ENCODE peak calls at places on chromosomes 1 and 21, in six cellular contexts. K, L, P, U, B and R are unnamed samples.

GRCh38 chr1:31954607-31955283 is 16.6 kb upstream of the PTP4A2 start:
- DNase-seq in L (no peak), K (peak), U (peak), B (no peak), P (peak), R (peak)

GRCh38 chr1:70075751-70076150 is 129.6 kb downstream of the LRRC40 start:
- DNase-seq in L (no peak), U (no peak), P (no peak), B (no peak), K (no peak), R (no peak)

GRCh38 chr1:50620680-50621329 is 197.6 kb upstream of the DMRTA2 start:
- DNase-seq in P (peak), B (no peak), U (no peak), L (no peak), K (no peak), R (peak)

GRCh38 chr1:32872189-32872898 is 1.6 kb upstream of the FNDC5 start:
- DNase-seq in K (peak), B (peak), L (no peak), U (peak), P (peak), R (peak)

GRCh38 chr1:37360011-37360410 is 114.4 kb upstream of the ZC3H12A start:
- DNase-seq in L (no peak), U (no peak), K (no peak), P (no peak), B (no peak), R (no peak)

GRCh38 chr1:204837440-204838084 is 33.1 kb upstream of the NFASC start:
- DNase-seq in P (no peak), U (no peak), B (peak), K (peak), L (no peak), R (no peak)

GRCh38 chr1:26913754-26914619 is at the start of gene NR0B2:
- DNase-seq in P (peak), U (no peak), L (no peak), B (no peak), K (peak), R (peak)

GRCh38 chr1:187264995-187265602 is 436.4 kb downstream of the PLA2G4A start:
- DNase-seq in L (no peak), B (no peak), K (no peak), U (no peak), P (no peak), R (no peak)

GRCh38 chr1:167631987-167632680 is 2.1 kb downstream of the RCSD1 start:
- DNase-seq in L (no peak), B (peak), U (no peak), P (peak), K (no peak), R (no peak)

GRCh38 chr1:246785536-246786111 is 61.4 kb downstream of the SCCPDH start:
- DNase-seq in L (no peak), P (no peak), B (no peak), K (no peak), U (no peak), R (no peak)

GRCh38 chr1:248622491-248623106 is 12.3 kb downstream of the OR2T11 start:
- DNase-seq in K (no peak), P (no peak), L (no peak), B (no peak), U (no peak), R (no peak)

GRCh38 chr1:228417061-228417460 is 400 bp upstream of the TRIM17 start:
- DNase-seq in K (no peak), L (no peak), U (no peak), B (no peak), P (no peak), R (no peak)

GRCh38 chr1:55275151-55275748 is 60.1 kb upstream of the USP24 start:
- DNase-seq in K (no peak), L (no peak), U (no peak), P (peak), B (no peak), R (no peak)

GRCh38 chr1:107652976-107653375 is 312.0 kb downstream of the VAV3 start:
- DNase-seq in B (no peak), K (no peak), U (no peak), P (no peak), L (no peak), R (no peak)

GRCh38 chr21:46115441-46116188 is 17.7 kb downstream of the COL6A2 start:
- DNase-seq in U (peak), K (no peak), B (no peak), P (peak), L (peak), R (no peak)

GRCh38 chr1:17866451-17867029 is 111.4 kb downstream of the ACTL8 start:
- DNase-seq in B (no peak), U (peak), K (no peak), P (no peak), L (no peak), R (no peak)

DNA sequence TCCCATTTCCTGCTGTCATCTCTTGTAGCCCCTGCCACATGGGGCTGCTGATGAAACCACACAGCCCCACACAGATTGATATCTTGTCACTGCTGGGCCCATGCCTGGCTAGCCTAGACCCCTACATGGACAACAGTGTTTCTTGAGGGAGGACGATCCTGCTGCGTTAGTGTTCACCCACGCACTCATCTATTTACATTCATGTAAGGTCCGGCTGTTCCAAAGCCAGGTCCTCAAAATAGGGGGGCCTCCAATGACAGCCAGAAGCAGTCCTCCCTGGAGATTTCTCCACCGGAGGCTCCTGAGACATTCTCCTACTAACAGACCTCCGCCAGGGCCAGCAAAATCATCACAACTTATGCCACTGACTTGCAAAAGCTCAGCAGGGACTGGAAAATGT is 23.9 kb upstream of the RXRG start:
- DNase-seq in U (no peak), P (no peak), K (no peak), B (no peak), L (no peak), R (no peak)
- H3K27ac ChIP-seq in U (no peak), P (peak), K (no peak), B (no peak), L (no peak), R (no peak)

GRCh38 chr1:164515932-164516331 is 43.1 kb upstream of the PBX1 start:
- DNase-seq in U (no peak), B (no peak), P (peak), K (no peak), L (no peak), R (no peak)
- H3K27ac ChIP-seq in U (no peak), B (no peak), P (no peak), K (no peak), L (no peak), R (no peak)

DNA sequence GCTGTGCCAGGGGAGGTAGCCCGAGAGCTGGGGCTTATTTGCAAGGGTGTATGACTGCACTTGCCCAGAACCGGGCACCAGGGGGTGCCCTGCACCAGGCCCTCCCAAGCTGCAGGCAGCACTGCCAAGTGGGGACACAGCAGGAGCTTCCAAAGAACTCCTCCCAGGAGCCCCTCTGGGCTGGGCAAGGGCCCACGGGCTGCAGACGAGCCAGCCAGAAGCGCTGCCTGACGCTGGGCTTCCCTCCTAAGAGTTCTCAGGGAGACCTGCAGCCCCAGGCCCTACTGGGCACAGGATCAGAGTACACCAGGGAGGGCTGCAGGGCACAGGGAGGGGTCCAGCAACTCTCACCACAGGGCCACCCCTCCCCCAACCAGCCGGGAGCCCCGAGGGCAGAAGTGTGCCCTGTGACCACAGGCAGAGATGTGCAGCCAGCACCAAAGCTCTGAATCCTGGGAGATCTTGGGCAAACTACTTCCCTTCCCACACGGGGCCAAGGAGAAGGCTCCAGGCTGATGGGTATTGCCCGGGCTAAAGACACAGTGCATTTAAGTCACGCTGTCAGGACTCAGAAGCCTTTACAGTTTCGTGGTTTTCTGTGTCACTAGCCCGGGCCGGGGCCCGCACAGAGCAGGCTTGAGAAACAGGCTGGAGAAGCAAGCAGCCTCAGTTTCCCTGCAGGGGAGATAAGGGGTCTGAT is 63.4 kb downstream of the KCNAB2 start:
- DNase-seq in U (no peak), B (peak), P (peak), L (no peak), K (peak), R (no peak)
- H3K27ac ChIP-seq in U (no peak), B (no peak), P (no peak), L (no peak), K (no peak), R (no peak)

GRCh38 chr1:61224609-61225008 is 142.2 kb downstream of the NFIA start:
- DNase-seq in U (no peak), P (no peak), L (no peak), B (no peak), K (no peak), R (no peak)

GRCh38 chr1:61221642-61222041 is 139.3 kb downstream of the NFIA start:
- DNase-seq in B (no peak), P (no peak), K (no peak), U (no peak), L (no peak), R (no peak)

GRCh38 chr1:61222240-61222639 is 139.9 kb downstream of the NFIA start:
- DNase-seq in P (no peak), B (no peak), L (no peak), K (no peak), U (no peak), R (no peak)

GRCh38 chr1:61225478-61225877 is 143.1 kb downstream of the NFIA start:
- DNase-seq in K (no peak), L (no peak), U (no peak), P (no peak), B (no peak), R (no peak)

DNA sequence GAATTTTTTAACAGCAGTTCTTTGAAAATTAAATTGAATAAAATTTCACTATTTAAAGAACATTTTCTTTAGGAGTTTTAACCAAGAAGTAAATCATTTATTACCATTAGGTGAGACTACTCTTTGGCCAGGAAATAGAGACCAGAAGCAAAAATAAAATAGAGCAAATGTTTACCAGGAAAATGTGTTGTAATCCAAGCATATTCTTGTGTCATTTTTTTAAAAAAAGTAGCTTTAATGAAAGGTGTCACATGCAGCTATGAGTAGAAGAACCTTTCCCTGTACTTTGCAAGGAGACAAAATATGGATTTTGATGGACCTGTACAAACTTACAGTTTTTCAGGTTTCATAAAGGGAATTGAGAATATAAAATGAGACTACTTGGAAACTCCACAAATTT is 140.8 kb downstream of the NFIA start:
- DNase-seq in K (no peak), L (no peak), U (no peak), B (no peak), P (no peak), R (no peak)
- H3K27ac ChIP-seq in K (no peak), L (peak), U (no peak), B (no peak), P (no peak), R (no peak)

GRCh38 chr1:6823822-6824221 is 38.6 kb downstream of the CAMTA1 start:
- DNase-seq in B (no peak), L (no peak), P (no peak), U (no peak), K (no peak), R (no peak)
- H3K27ac ChIP-seq in B (no peak), L (no peak), P (peak), U (peak), K (peak), R (peak)